ENCODE peak calls at places on chromosome 21, in eight cellular contexts. One of them, this sample, is unnamed.

GRCh38 chr21:35521852-35522505 is 472.9 kb upstream of the RUNX1 start:
- DNase-seq in HT1080: no peak
- DNase-seq in GDM1: no peak
- DNase-seq in GM06990: no peak
- DNase-seq in stimulated activated CD4-positive, alpha-beta T cell treated with anti-CD3 and anti-CD28 coated beads, Interleukin-15, amount 100 ng/mL, for 48 hours: no peak
- DNase-seq in non-pigmented ciliary epithelial cell: no peak
- DNase-seq in EL: no peak
- DNase-seq in stimulated activated CD8-positive, alpha-beta memory T cell treated with anti-CD3 and anti-CD28 coated beads, Interleukin-15, amount 100 ng/mL, for 1 hour: no peak
- DNase-seq in this sample: no peak

GRCh38 chr21:37762606-37763005 is 153.7 kb downstream of the KCNJ6 start:
- DNase-seq in HT1080: no peak
- DNase-seq in GDM1: no peak
- DNase-seq in GM06990: no peak
- DNase-seq in stimulated activated CD4-positive, alpha-beta T cell treated with anti-CD3 and anti-CD28 coated beads, Interleukin-15, amount 100 ng/mL, for 48 hours: no peak
- DNase-seq in non-pigmented ciliary epithelial cell: no peak
- DNase-seq in EL: no peak
- DNase-seq in stimulated activated CD8-positive, alpha-beta memory T cell treated with anti-CD3 and anti-CD28 coated beads, Interleukin-15, amount 100 ng/mL, for 1 hour: no peak
- DNase-seq in this sample: no peak

GRCh38 chr21:14480601-14481000 is 65.5 kb downstream of the SAMSN1 start:
- DNase-seq in HT1080: no peak
- DNase-seq in GDM1: no peak
- DNase-seq in GM06990: peak
- DNase-seq in stimulated activated CD4-positive, alpha-beta T cell treated with anti-CD3 and anti-CD28 coated beads, Interleukin-15, amount 100 ng/mL, for 48 hours: no peak
- DNase-seq in non-pigmented ciliary epithelial cell: no peak
- DNase-seq in EL: no peak
- DNase-seq in stimulated activated CD8-positive, alpha-beta memory T cell treated with anti-CD3 and anti-CD28 coated beads, Interleukin-15, amount 100 ng/mL, for 1 hour: no peak
- DNase-seq in this sample: no peak

GRCh38 chr21:43824250-43824882 is 35.0 kb downstream of the RRP1 start:
- DNase-seq in HT1080: peak
- DNase-seq in GDM1: no peak
- DNase-seq in GM06990: no peak
- DNase-seq in stimulated activated CD4-positive, alpha-beta T cell treated with anti-CD3 and anti-CD28 coated beads, Interleukin-15, amount 100 ng/mL, for 48 hours: no peak
- DNase-seq in non-pigmented ciliary epithelial cell: peak
- DNase-seq in EL: peak
- DNase-seq in stimulated activated CD8-positive, alpha-beta memory T cell treated with anti-CD3 and anti-CD28 coated beads, Interleukin-15, amount 100 ng/mL, for 1 hour: no peak
- DNase-seq in this sample: no peak

GRCh38 chr21:30072496-30072895 is 94.1 kb downstream of the CLDN17 start:
- DNase-seq in HT1080: peak
- DNase-seq in GDM1: no peak
- DNase-seq in GM06990: no peak
- DNase-seq in stimulated activated CD4-positive, alpha-beta T cell treated with anti-CD3 and anti-CD28 coated beads, Interleukin-15, amount 100 ng/mL, for 48 hours: no peak
- DNase-seq in non-pigmented ciliary epithelial cell: no peak
- DNase-seq in EL: no peak
- DNase-seq in stimulated activated CD8-positive, alpha-beta memory T cell treated with anti-CD3 and anti-CD28 coated beads, Interleukin-15, amount 100 ng/mL, for 1 hour: no peak
- DNase-seq in this sample: peak

GRCh38 chr21:42722153-42722552 is 68.7 kb downstream of the PDE9A start:
- DNase-seq in HT1080: no peak
- DNase-seq in GDM1: no peak
- DNase-seq in GM06990: no peak
- DNase-seq in stimulated activated CD4-positive, alpha-beta T cell treated with anti-CD3 and anti-CD28 coated beads, Interleukin-15, amount 100 ng/mL, for 48 hours: no peak
- DNase-seq in non-pigmented ciliary epithelial cell: no peak
- DNase-seq in EL: no peak
- DNase-seq in stimulated activated CD8-positive, alpha-beta memory T cell treated with anti-CD3 and anti-CD28 coated beads, Interleukin-15, amount 100 ng/mL, for 1 hour: no peak
- DNase-seq in this sample: no peak

GRCh38 chr21:32138658-32139057 is 140.2 kb downstream of the MIS18A start:
- DNase-seq in HT1080: no peak
- DNase-seq in GDM1: no peak
- DNase-seq in GM06990: no peak
- DNase-seq in stimulated activated CD4-positive, alpha-beta T cell treated with anti-CD3 and anti-CD28 coated beads, Interleukin-15, amount 100 ng/mL, for 48 hours: no peak
- DNase-seq in non-pigmented ciliary epithelial cell: no peak
- DNase-seq in EL: no peak
- DNase-seq in stimulated activated CD8-positive, alpha-beta memory T cell treated with anti-CD3 and anti-CD28 coated beads, Interleukin-15, amount 100 ng/mL, for 1 hour: no peak
- DNase-seq in this sample: no peak

GRCh38 chr21:36725793-36726386 is 27.0 kb downstream of the SIM2 start:
- DNase-seq in HT1080: no peak
- DNase-seq in GDM1: no peak
- DNase-seq in GM06990: no peak
- DNase-seq in stimulated activated CD4-positive, alpha-beta T cell treated with anti-CD3 and anti-CD28 coated beads, Interleukin-15, amount 100 ng/mL, for 48 hours: no peak
- DNase-seq in non-pigmented ciliary epithelial cell: no peak
- DNase-seq in EL: no peak
- DNase-seq in stimulated activated CD8-positive, alpha-beta memory T cell treated with anti-CD3 and anti-CD28 coated beads, Interleukin-15, amount 100 ng/mL, for 1 hour: no peak
- DNase-seq in this sample: no peak

GRCh38 chr21:36754241-36754881 is 55.4 kb downstream of the SIM2 start:
- DNase-seq in HT1080: no peak
- DNase-seq in GDM1: no peak
- DNase-seq in GM06990: no peak
- DNase-seq in stimulated activated CD4-positive, alpha-beta T cell treated with anti-CD3 and anti-CD28 coated beads, Interleukin-15, amount 100 ng/mL, for 48 hours: no peak
- DNase-seq in non-pigmented ciliary epithelial cell: peak
- DNase-seq in EL: no peak
- DNase-seq in stimulated activated CD8-positive, alpha-beta memory T cell treated with anti-CD3 and anti-CD28 coated beads, Interleukin-15, amount 100 ng/mL, for 1 hour: no peak
- DNase-seq in this sample: no peak

GRCh38 chr21:37758997-37759396 is 157.3 kb downstream of the KCNJ6 start:
- DNase-seq in HT1080: peak
- DNase-seq in GDM1: no peak
- DNase-seq in GM06990: no peak
- DNase-seq in stimulated activated CD4-positive, alpha-beta T cell treated with anti-CD3 and anti-CD28 coated beads, Interleukin-15, amount 100 ng/mL, for 48 hours: no peak
- DNase-seq in non-pigmented ciliary epithelial cell: no peak
- DNase-seq in EL: peak
- DNase-seq in stimulated activated CD8-positive, alpha-beta memory T cell treated with anti-CD3 and anti-CD28 coated beads, Interleukin-15, amount 100 ng/mL, for 1 hour: no peak
- DNase-seq in this sample: peak

GRCh38 chr21:36968414-36968813 is 1.9 kb upstream of the HLCS start:
- DNase-seq in HT1080: no peak
- DNase-seq in GDM1: no peak
- DNase-seq in GM06990: no peak
- DNase-seq in stimulated activated CD4-positive, alpha-beta T cell treated with anti-CD3 and anti-CD28 coated beads, Interleukin-15, amount 100 ng/mL, for 48 hours: no peak
- DNase-seq in non-pigmented ciliary epithelial cell: no peak
- DNase-seq in EL: no peak
- DNase-seq in stimulated activated CD8-positive, alpha-beta memory T cell treated with anti-CD3 and anti-CD28 coated beads, Interleukin-15, amount 100 ng/mL, for 1 hour: no peak
- DNase-seq in this sample: no peak

GRCh38 chr21:37700641-37701202 is 215.5 kb downstream of the KCNJ6 start:
- DNase-seq in HT1080: peak
- DNase-seq in GDM1: peak
- DNase-seq in GM06990: peak
- DNase-seq in stimulated activated CD4-positive, alpha-beta T cell treated with anti-CD3 and anti-CD28 coated beads, Interleukin-15, amount 100 ng/mL, for 48 hours: no peak
- DNase-seq in non-pigmented ciliary epithelial cell: peak
- DNase-seq in EL: peak
- DNase-seq in stimulated activated CD8-positive, alpha-beta memory T cell treated with anti-CD3 and anti-CD28 coated beads, Interleukin-15, amount 100 ng/mL, for 1 hour: no peak
- DNase-seq in this sample: peak